ENCODE peak calls at places on chromosomes 16 and 17, in seven cellular contexts. S is PC-3, K is OCI-LY7, B is HCT116, U is MM.1S, T is neural progenitor cell, A is hepatocyte. Z is an unnamed sample.

GRCh38 chr17:64326420-64327054 is 63.5 kb upstream of the TEX2 start:
- DNase-seq in A (no peak), U (no peak), K (no peak), B (no peak), S (peak; percentile 98), T (no peak), Z (peak; percentile 82)

GRCh38 chr17:72189781-72190593 is 69.2 kb downstream of the SOX9 start:
- DNase-seq in S (no peak), B (no peak), U (no peak), T (no peak), K (no peak), A (no peak), Z (no peak)

GRCh38 chr17:80283116-80283852 is 22.6 kb downstream of the RNF213 start:
- DNase-seq in S (no peak), K (peak; percentile 20), A (no peak), B (no peak), U (no peak), T (no peak), Z (no peak)

GRCh38 chr16:54890381-54890780 is 40.3 kb upstream of the IRX5 start:
- DNase-seq in T (no peak), A (no peak), K (no peak), S (no peak), B (no peak), U (no peak), Z (no peak)

GRCh38 chr17:50426814-50427787 is 1.1 kb downstream of the ACSF2 start:
- DNase-seq in U (peak; percentile 68), A (peak; percentile 62), S (peak; percentile 57), T (peak; percentile 35), B (peak; percentile 69), K (peak; percentile 73), Z (peak; percentile 56)

GRCh38 chr17:73369126-73369525 is 57.3 kb upstream of the CDC42EP4 start:
- DNase-seq in B (no peak), T (no peak), A (no peak), S (no peak), K (no peak), U (no peak), Z (no peak)

GRCh38 chr16:78987676-78988075 is 612.9 kb downstream of the MAF start:
- DNase-seq in B (no peak), K (no peak), U (no peak), T (no peak), A (no peak), S (no peak), Z (no peak)

GRCh38 chr16:85615852-85616607 is 2.9 kb downstream of the GSE1 start:
- DNase-seq in A (peak; percentile 90), S (peak; percentile 70), T (peak; percentile 94), K (peak; percentile 94), B (peak; percentile 48), U (peak; percentile 28), Z (peak; percentile 83)

GRCh38 chr17:36591434-36592315 is at the start of gene DHRS11:
- DNase-seq in K (peak; percentile 78), B (peak; percentile 19), T (peak; percentile 95), A (peak; percentile 92), S (peak; percentile 67), U (peak; percentile 75), Z (peak; percentile 90)

GRCh38 chr16:57477531-57478202 is 8.6 kb downstream of the DOK4 start:
- DNase-seq in T (peak; percentile 56), S (no peak), U (no peak), A (no peak), K (no peak), B (no peak), Z (no peak)

GRCh38 chr17:15469260-15469659 is 1.8 kb upstream of the CDRT4 start:
- DNase-seq in U (no peak), S (no peak), K (no peak), B (no peak), T (no peak), A (no peak), Z (no peak)

GRCh38 chr16:47574091-47575054 is 113.2 kb downstream of the PHKB start:
- DNase-seq in B (no peak), A (no peak), K (peak; percentile 10), S (peak; percentile 20), T (peak; percentile 5), U (peak; percentile 57), Z (peak; percentile 71)

GRCh38 chr16:46813611-46814010 is 17.4 kb downstream of the C16orf87 start:
- DNase-seq in K (no peak), S (no peak), B (no peak), U (no peak), A (no peak), T (no peak), Z (no peak)

GRCh38 chr16:69903851-69904250 is 47.3 kb upstream of the CLEC18A start:
- DNase-seq in U (no peak), K (no peak), S (no peak), A (no peak), T (no peak), B (no peak), Z (no peak)

GRCh38 chr17:49965522-49965905 is 3.5 kb upstream of the DLX4 start:
- DNase-seq in U (no peak), T (peak; percentile 53), A (no peak), S (no peak), K (no peak), B (no peak), Z (no peak)

GRCh38 chr17:3867606-3868005 is 21.6 kb upstream of the NCBP3 start:
- DNase-seq in A (no peak), T (no peak), B (no peak), U (no peak), S (no peak), K (no peak), Z (no peak)

GRCh38 chr17:78573955-78574354 is 3.2 kb downstream of the DNAH17 start:
- DNase-seq in S (peak; percentile 54), B (peak; percentile 29), U (no peak), K (peak; percentile 60), T (no peak), A (no peak), Z (no peak)

GRCh38 chr16:62638964-62639861 is 603.0 kb upstream of the CDH8 start:
- DNase-seq in U (peak; percentile 93), A (no peak), B (no peak), T (no peak), S (no peak), K (no peak), Z (peak; percentile 9)

GRCh38 chr16:4376126-4376819 is 4.6 kb downstream of the VASN start:
- DNase-seq in B (no peak), A (peak; percentile 56), T (peak; percentile 4), K (no peak), U (no peak), S (peak; percentile 60), Z (peak; percentile 94)

GRCh38 chr17:15185625-15185991 is 79.5 kb downstream of the PMP22 start:
- DNase-seq in T (no peak), K (no peak), A (peak; percentile 58), B (no peak), S (no peak), U (no peak), Z (peak; percentile 84)

GRCh38 chr17:69637399-69638165 is 223.1 kb downstream of the MAP2K6 start:
- DNase-seq in B (no peak), U (no peak), K (no peak), S (no peak), T (peak; percentile 43), A (no peak), Z (peak; percentile 80)

GRCh38 chr16:81945665-81946064 is 65.6 kb downstream of the SDR42E1 start:
- DNase-seq in B (no peak), T (no peak), U (no peak), S (no peak), K (no peak), A (no peak), Z (peak; percentile 78)

GRCh38 chr16:35480988-35481387 is 2021.6 kb downstream of the TP53TG3F start:
- DNase-seq in A (no peak), S (no peak), T (no peak), U (no peak), K (no peak), B (no peak), Z (no peak)
- TF ChIP-seq EZH2phosphoT487 in A (no peak), S (no peak), T (no peak), U (no peak), K (no peak), B (no peak), Z (no peak)

GRCh38 chr17:12917401-12917800 is 100.4 kb downstream of the ELAC2 start:
- DNase-seq in S (no peak), A (no peak), B (no peak), T (no peak), U (no peak), K (no peak), Z (no peak)
- TF ChIP-seq EZH2phosphoT487 in S (no peak), A (no peak), B (no peak), T (no peak), U (no peak), K (no peak), Z (no peak)

GRCh38 chr17:235831-236640 is 54.6 kb upstream of the DOC2B start:
- DNase-seq in B (no peak), U (no peak), T (no peak), S (no peak), K (no peak), A (no peak), Z (no peak)

GRCh38 chr17:231966-232807 is 50.7 kb upstream of the DOC2B start:
- DNase-seq in S (no peak), K (peak; percentile 92), U (no peak), B (no peak), T (no peak), A (no peak), Z (no peak)

GRCh38 chr17:236641-237405 is 55.4 kb upstream of the DOC2B start:
- DNase-seq in U (no peak), S (no peak), B (no peak), K (no peak), T (no peak), A (peak; percentile 24), Z (no peak)

GRCh38 chr17:233473-233941 is 52.1 kb upstream of the DOC2B start:
- DNase-seq in B (no peak), A (no peak), K (peak; percentile 44), U (peak; percentile 19), S (no peak), T (no peak), Z (no peak)

DNA sequence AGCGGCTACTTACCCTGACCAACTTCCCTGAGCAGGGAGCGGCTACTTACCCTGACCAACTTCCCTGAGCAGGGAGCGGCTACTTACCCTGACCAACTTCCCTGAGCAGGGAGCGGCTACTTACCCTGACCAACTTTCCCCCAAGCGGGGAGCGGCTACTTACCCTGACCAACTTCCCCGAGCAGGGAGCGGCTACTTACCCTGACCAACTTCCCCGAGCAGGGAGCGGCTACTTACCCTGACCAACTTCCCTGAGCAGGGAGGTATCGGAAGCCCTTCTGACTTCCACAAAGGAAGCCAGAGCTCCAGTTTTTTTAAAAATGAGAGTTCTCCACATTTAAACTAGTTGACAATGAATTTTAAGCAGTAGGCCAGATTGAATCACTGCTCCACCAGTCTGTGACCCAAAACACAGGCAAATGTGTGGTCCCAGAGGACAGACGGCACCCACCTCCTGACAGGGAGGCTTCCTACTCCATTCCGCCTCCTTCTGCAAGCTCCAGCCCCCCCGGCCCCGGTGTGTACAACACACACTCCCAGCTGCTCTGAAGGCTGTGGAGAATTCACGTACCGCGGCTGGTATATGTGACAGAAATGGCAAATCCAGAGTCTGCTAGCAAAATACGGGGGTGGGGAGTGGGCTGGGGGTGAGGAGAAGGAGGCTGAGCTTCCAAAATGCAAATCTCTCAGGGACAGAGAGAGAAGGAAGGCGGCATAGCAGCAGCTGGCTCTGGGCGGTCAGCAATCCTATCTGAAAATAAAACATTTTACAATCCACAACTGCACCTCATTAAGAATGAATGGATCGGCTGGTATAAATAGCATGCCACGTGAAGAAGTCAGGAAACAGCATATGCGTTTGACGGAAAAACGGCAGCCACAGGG is 53.0 kb upstream of the DOC2B start:
- DNase-seq in U (no peak), K (no peak), T (no peak), A (no peak), S (no peak), B (no peak), Z (peak; percentile 33)
- TF ChIP-seq EZH2phosphoT487 in U (no peak), K (no peak), T (no peak), A (no peak), S (no peak), B (no peak), Z (no peak)

GRCh38 chr16:59259074-59259963 is 525.2 kb upstream of the GOT2 start:
- DNase-seq in B (no peak), A (no peak), S (no peak), T (no peak), K (no peak), U (no peak), Z (no peak)
- TF ChIP-seq EZH2phosphoT487 in B (no peak), A (no peak), S (no peak), T (no peak), K (no peak), U (no peak), Z (no peak)

Z was measured in GM23248.